ENCODE peak calls at places on chromosome 7, in four cellular contexts. L, K, Z and X are unnamed samples.

GRCh38 chr7:93856319-93856718 is 34.2 kb downstream of the TFPI2 start:
- DNase-seq in L (no peak), Z (no peak), K (no peak), X (peak; percentile 79)

GRCh38 chr7:90271753-90272152 is 26.8 kb downstream of the CFAP69 start:
- DNase-seq in K (no peak), L (no peak), Z (peak; percentile 27), X (peak; percentile 7)

GRCh38 chr7:16028103-16028502 is 341.6 kb upstream of the MEOX2 start:
- DNase-seq in Z (peak; percentile 54), K (no peak), L (no peak), X (peak; percentile 37)

GRCh38 chr7:94129443-94130140 is 125.4 kb upstream of the BET1 start:
- DNase-seq in Z (peak; percentile 41), L (no peak), K (no peak), X (peak; percentile 3)

GRCh38 chr7:94687810-94688209 is 31.9 kb upstream of the SGCE start:
- DNase-seq in K (no peak), Z (no peak), L (no peak), X (no peak)

GRCh38 chr7:73715648-73716317 is 3.7 kb downstream of the STX1A start:
- DNase-seq in L (no peak), K (no peak), Z (peak; percentile 91), X (peak; percentile 96)

GRCh38 chr7:34153680-34154270 is 248.4 kb downstream of the BMPER start:
- DNase-seq in K (no peak), L (no peak), Z (no peak), X (no peak)

GRCh38 chr7:80735330-80735729 is 96.9 kb downstream of the CD36 start:
- DNase-seq in Z (no peak), K (no peak), L (no peak), X (no peak)

GRCh38 chr7:96344236-96344635 is 22.3 kb upstream of the SLC25A13 start:
- DNase-seq in L (no peak), Z (no peak), K (no peak), X (no peak)

GRCh38 chr7:18535811-18536413 is 40.4 kb downstream of the HDAC9 start:
- DNase-seq in K (no peak), L (no peak), Z (no peak), X (no peak)

GRCh38 chr7:80884511-80885195 is 34.2 kb downstream of the SEMA3C start:
- DNase-seq in Z (no peak), K (no peak), L (no peak), X (no peak)

GRCh38 chr7:152902054-152902453 is 142.5 kb downstream of the ACTR3B start:
- DNase-seq in Z (no peak), K (no peak), L (no peak), X (no peak)

GRCh38 chr7:134778941-134779740 is at the start of gene CALD1:
- DNase-seq in L (peak; percentile 77), Z (peak; percentile 86), K (no peak), X (peak; percentile 99)

GRCh38 chr7:96558530-96558929 is 151.1 kb downstream of the SEM1 start:
- DNase-seq in Z (peak; percentile 5), L (no peak), K (no peak), X (no peak)